ENCODE peak calls at places on chromosomes 4 and X, in ten cellular contexts. Y is stomach, X is prostate gland, N is SK-N-SH, Z is K562, O is breast epithelium, C is upper lobe of left lung, K is vagina, D is endothelial cell of umbilical vein, L is sigmoid colon. P is an unnamed sample. For H3K36me3, the result is how much of the 10 kb centered on the place peaks cover.

GRCh38 chr4:124883642-124884041 is 171.1 kb upstream of the ANKRD50 start:
- DNase-seq in Y (no peak), X (no peak), N (no peak), Z (no peak), O (no peak), C (no peak), K (no peak), D (peak), L (no peak), P (no peak)

GRCh38 chr4:75598390-75598789 is 31.9 kb downstream of the CDKL2 start:
- DNase-seq in Y (no peak), X (no peak), N (no peak), Z (no peak), O (no peak), C (no peak), K (no peak), D (no peak), L (no peak), P (no peak)

GRCh38 chrX:12372111-12372510 is 233.8 kb downstream of the FRMPD4 start:
- DNase-seq in Y (no peak), X (no peak), N (no peak), Z (no peak), O (no peak), C (no peak), K (no peak), D (no peak), L (no peak), P (no peak)

GRCh38 chr4:113884655-113885054 is 94.8 kb downstream of the ARSJ start:
- DNase-seq in Y (no peak), X (no peak), N (no peak), Z (no peak), O (no peak), C (no peak), K (no peak), D (no peak), L (no peak), P (no peak)

GRCh38 chr4:7687796-7688195 is 251.9 kb downstream of the AFAP1 start:
- DNase-seq in Y (no peak), X (no peak), N (no peak), Z (no peak), O (no peak), C (no peak), K (no peak), D (no peak), L (no peak), P (peak)

GRCh38 chr4:142703694-142704309 is 142.3 kb downstream of the INPP4B start:
- DNase-seq in Y (no peak), X (no peak), N (no peak), Z (no peak), O (no peak), C (no peak), K (no peak), D (peak), L (no peak), P (no peak)

GRCh38 chrX:108139303-108139702 is 47.7 kb downstream of the ATG4A start:
- DNase-seq in Y (no peak), X (no peak), N (peak), Z (peak), O (no peak), C (no peak), K (no peak), D (no peak), L (no peak), P (no peak)

GRCh38 chr4:878796-879729 is 53.1 kb downstream of the GAK start:
- DNase-seq in Y (no peak), X (no peak), N (no peak), Z (no peak), O (no peak), C (no peak), K (no peak), D (no peak), L (no peak), P (no peak)

GRCh38 chr4:38327174-38327573 is 336.8 kb upstream of the KLF3 start:
- DNase-seq in Y (no peak), X (no peak), N (no peak), Z (no peak), O (no peak), C (no peak), K (no peak), D (no peak), L (no peak), P (no peak)

GRCh38 chrX:46554942-46555341 is 9.7 kb upstream of the ZNF674 start:
- DNase-seq in Y (no peak), X (no peak), N (no peak), Z (no peak), O (no peak), C (no peak), K (no peak), D (peak), L (no peak), P (no peak)

GRCh38 chr4:19736968-19737756 is 514.5 kb upstream of the SLIT2 start:
- DNase-seq in Y (no peak), X (no peak), N (no peak), Z (no peak), O (no peak), C (no peak), K (no peak), D (peak), L (no peak), P (no peak)

GRCh38 chr4:47213971-47214370 is 182.6 kb downstream of the GABRB1 start:
- DNase-seq in Y (no peak), X (no peak), N (no peak), Z (no peak), O (no peak), C (no peak), K (no peak), D (no peak), L (no peak), P (no peak)

GRCh38 chr4:145937021-145937861 is 1.4 kb downstream of the ZNF827 start:
- DNase-seq in Y (peak), X (peak), N (peak), Z (peak), O (peak), C (peak), K (no peak), D (peak), L (peak), P (peak)

GRCh38 chr4:158255727-158256324 is 45.5 kb downstream of the TMEM144 start:
- DNase-seq in Y (no peak), X (peak), N (peak), Z (peak), O (no peak), C (no peak), K (no peak), D (peak), L (no peak), P (no peak)

GRCh38 chr4:38647096-38647819 is 16.7 kb upstream of the KLF3 start:
- DNase-seq in Y (no peak), X (no peak), N (no peak), Z (no peak), O (no peak), C (no peak), K (no peak), D (no peak), L (no peak), P (no peak)

GRCh38 chrX:110450050-110450449 is 91.4 kb downstream of the RTL9 start:
- DNase-seq in Y (peak), X (peak), N (peak), Z (peak), O (peak), C (peak), K (no peak), D (peak), L (peak), P (no peak)

GRCh38 chrX:153598541-153599191 is at the start of gene CCNQ:
- DNase-seq in Y (peak), X (no peak), N (peak), Z (peak), O (no peak), C (no peak), K (no peak), D (peak), L (no peak), P (peak)

GRCh38 chr4:6938237-6938636 is 28.6 kb downstream of the TBC1D14 start:
- DNase-seq in Y (no peak), X (no peak), N (no peak), Z (no peak), O (no peak), C (peak), K (no peak), D (peak), L (peak), P (peak)

GRCh38 chr4:126701756-126702155 is 931.0 kb upstream of the INTU start:
- DNase-seq in Y (no peak), X (no peak), N (no peak), Z (no peak), O (no peak), C (no peak), K (no peak), D (no peak), L (no peak), P (no peak)

GRCh38 chrX:95117556-95117955 is 1443.5 kb downstream of the FAM133A start:
- DNase-seq in Y (no peak), X (no peak), N (no peak), Z (no peak), O (no peak), C (no peak), K (no peak), D (no peak), L (no peak), P (no peak)

GRCh38 chr4:168587326-168588125 is 90.7 kb downstream of the PALLD start:
- DNase-seq in Y (no peak), X (peak), N (no peak), Z (no peak), O (peak), C (no peak), K (no peak), D (no peak), L (peak), P (no peak)

GRCh38 chr4:54660145-54660535 is 2.4 kb downstream of the KIT start:
- DNase-seq in Y (no peak), X (no peak), N (no peak), Z (no peak), O (no peak), C (no peak), K (no peak), D (no peak), L (no peak), P (no peak)

GRCh38 chr4:168593399-168593798 is 96.5 kb downstream of the PALLD start:
- DNase-seq in Y (no peak), X (no peak), N (no peak), Z (no peak), O (no peak), C (no peak), K (no peak), D (no peak), L (no peak), P (no peak)

GRCh38 chr4:156963419-156963818 is 8.2 kb downstream of the PDGFC start:
- DNase-seq in Y (no peak), X (no peak), N (no peak), Z (no peak), O (no peak), C (no peak), K (no peak), D (no peak), L (no peak), P (no peak)

GRCh38 chr4:145635117-145635516 is 15.9 kb downstream of the MMAA start:
- DNase-seq in Y (no peak), X (no peak), N (no peak), Z (no peak), O (no peak), C (no peak), K (no peak), D (no peak), L (no peak), P (no peak)

GRCh38 chr4:67764183-67764582 is 10.0 kb upstream of the GNRHR start:
- DNase-seq in Y (no peak), X (no peak), N (no peak), Z (no peak), O (no peak), C (no peak), K (no peak), D (no peak), L (no peak), P (no peak)

GRCh38 chrX:13798184-13798583 is 18.7 kb downstream of the GPM6B start:
- DNase-seq in Y (no peak), X (no peak), N (no peak), Z (no peak), O (no peak), C (no peak), K (no peak), D (no peak), L (no peak), P (no peak)

GRCh38 chrX:71283409-71284143 is at the start of gene NONO:
- DNase-seq in Y (peak), X (peak), N (peak), Z (peak), O (peak), C (peak), K (no peak), D (peak), L (peak), P (peak)

GRCh38 chrX:71285929-71286328 is 2.5 kb downstream of the NONO start:
- DNase-seq in Y (no peak), X (no peak), N (no peak), Z (no peak), O (no peak), C (no peak), K (no peak), D (no peak), L (no peak), P (no peak)

DNA sequence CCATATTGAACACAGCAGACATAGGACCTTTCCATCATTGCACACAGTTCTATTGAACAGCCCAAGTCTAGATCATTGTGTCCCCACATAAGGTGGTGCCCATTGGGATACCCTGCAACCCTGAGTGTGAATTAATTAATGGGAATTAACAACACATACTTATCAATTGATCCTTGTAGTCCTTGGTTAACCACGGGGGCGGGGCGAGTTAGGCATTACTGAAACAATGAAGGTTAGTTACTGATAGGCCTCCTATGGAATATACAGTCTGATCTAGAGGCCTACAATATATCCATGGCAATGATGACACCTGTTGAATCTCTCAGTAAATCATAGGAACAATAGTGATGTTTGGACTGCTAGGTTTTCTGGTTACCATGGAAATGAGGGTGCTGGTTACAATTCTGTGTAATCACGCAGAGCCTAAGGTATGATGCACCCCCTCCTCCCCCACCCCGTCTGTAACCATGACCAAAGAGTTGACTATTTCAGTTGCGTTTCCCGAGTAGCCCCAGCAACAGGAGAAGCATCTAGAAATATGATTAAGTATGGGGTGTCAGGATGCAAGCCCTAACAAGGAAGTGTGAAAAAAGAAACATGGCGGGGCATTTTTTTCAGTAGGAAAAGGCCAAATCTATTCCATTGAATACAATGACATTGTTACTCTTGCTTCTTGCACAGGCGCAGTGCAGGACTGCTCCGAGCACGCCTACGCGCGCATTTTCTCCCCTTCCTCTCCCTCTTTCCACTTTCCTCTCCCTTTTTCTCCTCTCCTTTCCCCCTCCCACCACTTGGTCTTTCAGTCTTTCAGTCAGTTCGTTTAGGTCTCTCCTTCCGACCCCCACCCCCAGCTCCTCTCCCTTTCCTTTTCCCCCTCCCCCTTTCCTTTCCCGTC is 674 bp upstream of the NONO start:
- DNase-seq in Y (no peak), X (no peak), N (peak), Z (no peak), O (no peak), C (no peak), K (no peak), D (no peak), L (no peak), P (no peak)
- TF ChIP-seq POLR2AphosphoS5 in Y (no peak), X (no peak), N (no peak), Z (no peak), O (no peak), C (no peak), K (no peak), D (no peak), L (no peak), P (no peak)

DNA sequence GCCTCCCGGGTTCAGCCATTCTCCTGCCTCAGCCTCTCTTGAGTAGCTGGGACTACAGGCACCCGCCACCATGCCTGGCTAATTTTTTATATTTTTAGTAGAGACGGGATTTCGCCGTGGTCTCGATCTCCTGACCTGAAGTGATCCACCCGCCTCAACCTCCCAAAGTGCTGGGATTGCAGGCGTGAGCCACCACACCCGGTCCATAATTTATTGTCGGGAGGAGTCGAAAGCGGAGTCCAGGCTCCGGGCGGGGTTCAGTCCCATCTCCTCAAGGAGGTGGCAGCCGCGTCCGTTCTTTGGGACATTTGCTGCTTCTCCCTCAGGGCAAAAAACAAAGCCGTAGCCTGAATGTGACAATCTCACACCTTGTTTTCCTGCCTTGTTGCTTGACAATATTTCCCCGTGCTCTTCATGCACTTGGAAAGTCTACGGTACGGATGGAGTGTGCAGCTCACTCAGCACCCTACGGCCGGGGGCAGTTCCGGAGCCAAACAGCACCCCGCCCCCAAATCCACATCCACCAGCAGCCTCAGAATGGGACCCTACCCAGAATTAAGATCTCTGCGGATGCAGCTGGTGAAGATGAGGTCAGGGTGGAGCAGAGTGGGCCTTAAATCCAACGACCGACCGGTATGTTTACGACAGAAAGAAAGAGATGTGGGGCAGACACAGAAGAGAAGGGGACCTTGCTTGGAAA is 9.6 kb downstream of the GTPBP6 start:
- DNase-seq in Y (no peak), X (no peak), N (no peak), Z (no peak), O (no peak), C (no peak), K (no peak), D (no peak), L (peak), P (peak)
- H3K36me3 ChIP-seq in Y (half or more), X (under half), N (half or more), Z (half or more), O (under half), C (under half), K (under half), D (under half), L (under half), P (half or more)

DNA sequence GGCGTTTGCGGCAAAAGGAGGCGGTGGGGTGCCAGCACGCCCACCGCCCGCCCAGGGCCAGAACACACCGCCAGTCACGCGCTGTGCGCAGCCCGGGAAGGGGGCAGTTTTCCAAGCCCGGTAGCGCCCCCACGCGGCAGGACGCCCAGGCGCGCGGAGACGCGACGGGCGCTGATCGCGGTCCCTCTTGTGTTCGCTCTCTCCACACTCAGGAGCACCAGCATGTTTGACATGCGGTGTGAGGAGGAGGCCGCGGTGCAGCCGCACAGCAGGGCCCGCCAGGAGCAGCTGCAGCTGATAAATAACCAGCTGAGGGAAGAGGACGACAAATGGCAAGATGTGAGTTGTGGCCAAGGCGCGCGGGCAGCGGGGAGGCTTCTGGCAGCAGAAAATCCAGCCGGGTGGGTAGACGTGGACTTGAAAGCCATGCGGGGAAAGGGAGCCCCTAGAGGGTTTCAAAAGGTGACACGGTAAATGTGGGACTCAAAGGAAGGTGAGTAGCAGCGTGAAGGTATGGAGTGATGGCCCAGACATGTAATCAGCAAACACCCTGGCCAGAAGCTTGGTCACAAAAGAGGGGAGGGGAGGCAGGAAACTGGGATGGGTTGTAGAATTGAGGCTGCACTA is 104.1 kb downstream of the PHOX2B start:
- DNase-seq in Y (peak), X (peak), N (peak), Z (peak), O (no peak), C (peak), K (no peak), D (peak), L (peak), P (no peak)
- TF ChIP-seq POLR2AphosphoS5 in Y (peak), X (peak), N (no peak), Z (no peak), O (peak), C (peak), K (peak), D (no peak), L (no peak), P (no peak)

GRCh38 chrX:10112510-10112909 is 44.3 kb upstream of the CLCN4 start:
- DNase-seq in Y (no peak), X (no peak), N (no peak), Z (no peak), O (no peak), C (no peak), K (no peak), D (no peak), L (no peak), P (no peak)
- H3K36me3 ChIP-seq in Y (under half), X (under half), N (under half), Z (under half), O (under half), C (under half), K (under half), D (under half), L (under half), P (under half)

GRCh38 chr4:153295131-153295755 is 49.2 kb upstream of the MND1 start:
- DNase-seq in Y (no peak), X (no peak), N (no peak), Z (peak), O (peak), C (no peak), K (no peak), D (no peak), L (no peak), P (no peak)

GRCh38 chr4:153294631-153295030 is 49.9 kb upstream of the MND1 start:
- DNase-seq in Y (no peak), X (no peak), N (no peak), Z (no peak), O (peak), C (no peak), K (no peak), D (no peak), L (no peak), P (no peak)

GRCh38 chr4:153296424-153296823 is 48.1 kb upstream of the MND1 start:
- DNase-seq in Y (no peak), X (peak), N (no peak), Z (no peak), O (no peak), C (no peak), K (no peak), D (no peak), L (peak), P (no peak)

GRCh38 chr4:153293675-153294057 is 50.8 kb upstream of the MND1 start:
- DNase-seq in Y (no peak), X (no peak), N (no peak), Z (no peak), O (no peak), C (no peak), K (no peak), D (no peak), L (no peak), P (no peak)

DNA sequence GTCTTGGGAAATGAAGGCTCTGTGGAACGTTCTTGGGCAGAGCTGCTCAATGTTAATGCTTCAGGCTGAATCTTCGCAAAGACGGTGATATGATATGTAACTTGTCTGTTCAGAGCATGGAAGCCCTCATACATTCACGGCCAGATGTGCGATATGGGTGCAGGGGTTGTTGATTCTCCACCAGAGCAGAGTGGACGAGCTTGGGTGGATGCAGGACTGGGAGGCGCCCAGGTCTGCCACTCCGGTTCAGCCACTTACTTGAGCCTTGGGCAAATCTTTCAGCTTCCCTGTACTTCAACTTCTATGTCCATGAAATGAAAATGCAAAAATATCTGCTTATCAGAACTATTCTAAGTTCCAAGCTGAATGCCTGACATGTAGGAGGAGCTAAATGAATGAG is 47.4 kb upstream of the MND1 start:
- DNase-seq in Y (no peak), X (peak), N (no peak), Z (no peak), O (no peak), C (peak), K (no peak), D (no peak), L (no peak), P (no peak)
- TF ChIP-seq POLR2AphosphoS5 in Y (no peak), X (no peak), N (no peak), Z (no peak), O (no peak), C (no peak), K (no peak), D (no peak), L (no peak), P (no peak)